ENCODE peak calls at places on chromosomes 2 and 18, in eight cellular contexts. One of them, this sample, is unnamed. For H3K27me3, the result is how much of the 10 kb centered on the place peaks cover.

GRCh38 chr2:169649278-169649677 is 44.9 kb downstream of the CFAP210 start:
- DNase-seq in suprapubic skin: no peak
- DNase-seq in CD8-positive, alpha-beta T cell: no peak
- DNase-seq in brain microvascular endothelial cell: no peak
- DNase-seq in effector memory CD4-positive, alpha-beta T cell: no peak
- DNase-seq in tibial nerve: no peak
- DNase-seq in neuronal stem cell: no peak
- DNase-seq in CD4-positive, CD25-positive, alpha-beta regulatory T cell: no peak
- DNase-seq in this sample: no peak

GRCh38 chr2:17426708-17427107 is 91.5 kb downstream of the RAD51AP2 start:
- DNase-seq in suprapubic skin: no peak
- DNase-seq in CD8-positive, alpha-beta T cell: no peak
- DNase-seq in brain microvascular endothelial cell: no peak
- DNase-seq in effector memory CD4-positive, alpha-beta T cell: no peak
- DNase-seq in tibial nerve: no peak
- DNase-seq in neuronal stem cell: no peak
- DNase-seq in CD4-positive, CD25-positive, alpha-beta regulatory T cell: no peak
- DNase-seq in this sample: no peak

GRCh38 chr2:3470856-3471737 is 48.2 kb downstream of the ADI1 start:
- DNase-seq in suprapubic skin: no peak
- DNase-seq in CD8-positive, alpha-beta T cell: no peak
- DNase-seq in brain microvascular endothelial cell: no peak
- DNase-seq in effector memory CD4-positive, alpha-beta T cell: no peak
- DNase-seq in tibial nerve: no peak
- DNase-seq in neuronal stem cell: no peak
- DNase-seq in CD4-positive, CD25-positive, alpha-beta regulatory T cell: no peak
- DNase-seq in this sample: no peak

GRCh38 chr2:240686460-240686859 is 3.8 kb upstream of the AQP12B start:
- DNase-seq in suprapubic skin: no peak
- DNase-seq in CD8-positive, alpha-beta T cell: no peak
- DNase-seq in brain microvascular endothelial cell: no peak
- DNase-seq in effector memory CD4-positive, alpha-beta T cell: no peak
- DNase-seq in tibial nerve: no peak
- DNase-seq in neuronal stem cell: no peak
- DNase-seq in CD4-positive, CD25-positive, alpha-beta regulatory T cell: no peak
- DNase-seq in this sample: no peak

GRCh38 chr2:239267411-239267941 is 133.3 kb downstream of the HDAC4 start:
- DNase-seq in suprapubic skin: peak
- DNase-seq in CD8-positive, alpha-beta T cell: peak
- DNase-seq in brain microvascular endothelial cell: peak
- DNase-seq in effector memory CD4-positive, alpha-beta T cell: peak
- DNase-seq in tibial nerve: no peak
- DNase-seq in neuronal stem cell: no peak
- DNase-seq in CD4-positive, CD25-positive, alpha-beta regulatory T cell: peak
- DNase-seq in this sample: peak

GRCh38 chr2:171210864-171211431 is 50.3 kb upstream of the TLK1 start:
- DNase-seq in suprapubic skin: no peak
- DNase-seq in CD8-positive, alpha-beta T cell: peak
- DNase-seq in brain microvascular endothelial cell: no peak
- DNase-seq in effector memory CD4-positive, alpha-beta T cell: peak
- DNase-seq in tibial nerve: no peak
- DNase-seq in neuronal stem cell: no peak
- DNase-seq in CD4-positive, CD25-positive, alpha-beta regulatory T cell: peak
- DNase-seq in this sample: no peak

GRCh38 chr2:114442545-114442944 is at the start of gene DPP10:
- DNase-seq in suprapubic skin: no peak
- DNase-seq in CD8-positive, alpha-beta T cell: no peak
- DNase-seq in brain microvascular endothelial cell: peak
- DNase-seq in effector memory CD4-positive, alpha-beta T cell: no peak
- DNase-seq in tibial nerve: no peak
- DNase-seq in neuronal stem cell: peak
- DNase-seq in CD4-positive, CD25-positive, alpha-beta regulatory T cell: no peak
- DNase-seq in this sample: no peak

GRCh38 chr18:74897971-74898657 is 300.4 kb downstream of the ZNF407 start:
- DNase-seq in suprapubic skin: no peak
- DNase-seq in CD8-positive, alpha-beta T cell: no peak
- DNase-seq in brain microvascular endothelial cell: peak
- DNase-seq in effector memory CD4-positive, alpha-beta T cell: no peak
- DNase-seq in tibial nerve: no peak
- DNase-seq in neuronal stem cell: no peak
- DNase-seq in CD4-positive, CD25-positive, alpha-beta regulatory T cell: no peak
- DNase-seq in this sample: no peak

GRCh38 chr2:143632751-143633374 is 503.6 kb downstream of the ARHGAP15 start:
- DNase-seq in suprapubic skin: no peak
- DNase-seq in CD8-positive, alpha-beta T cell: no peak
- DNase-seq in brain microvascular endothelial cell: no peak
- DNase-seq in effector memory CD4-positive, alpha-beta T cell: no peak
- DNase-seq in tibial nerve: no peak
- DNase-seq in neuronal stem cell: no peak
- DNase-seq in CD4-positive, CD25-positive, alpha-beta regulatory T cell: no peak
- DNase-seq in this sample: no peak

GRCh38 chr2:166433457-166433856 is 57.7 kb upstream of the SCN9A start:
- DNase-seq in suprapubic skin: no peak
- DNase-seq in CD8-positive, alpha-beta T cell: no peak
- DNase-seq in brain microvascular endothelial cell: no peak
- DNase-seq in effector memory CD4-positive, alpha-beta T cell: no peak
- DNase-seq in tibial nerve: no peak
- DNase-seq in neuronal stem cell: no peak
- DNase-seq in CD4-positive, CD25-positive, alpha-beta regulatory T cell: no peak
- DNase-seq in this sample: no peak

GRCh38 chr18:11689972-11690570 is 1.0 kb downstream of the GNAL start:
- DNase-seq in suprapubic skin: no peak
- DNase-seq in CD8-positive, alpha-beta T cell: no peak
- DNase-seq in brain microvascular endothelial cell: no peak
- DNase-seq in effector memory CD4-positive, alpha-beta T cell: no peak
- DNase-seq in tibial nerve: no peak
- DNase-seq in neuronal stem cell: no peak
- DNase-seq in CD4-positive, CD25-positive, alpha-beta regulatory T cell: no peak
- DNase-seq in this sample: no peak
- H3K4me3 ChIP-seq in suprapubic skin: peak
- H3K4me3 ChIP-seq in CD8-positive, alpha-beta T cell: no peak
- H3K4me3 ChIP-seq in brain microvascular endothelial cell: peak
- H3K4me3 ChIP-seq in effector memory CD4-positive, alpha-beta T cell: no peak
- H3K4me3 ChIP-seq in tibial nerve: peak
- H3K4me3 ChIP-seq in neuronal stem cell: peak
- H3K4me3 ChIP-seq in CD4-positive, CD25-positive, alpha-beta regulatory T cell: no peak
- H3K4me3 ChIP-seq in this sample: peak

GRCh38 chr2:15149063-15149462 is 412.1 kb downstream of the NBAS start:
- DNase-seq in suprapubic skin: no peak
- DNase-seq in CD8-positive, alpha-beta T cell: no peak
- DNase-seq in brain microvascular endothelial cell: no peak
- DNase-seq in effector memory CD4-positive, alpha-beta T cell: no peak
- DNase-seq in tibial nerve: no peak
- DNase-seq in neuronal stem cell: no peak
- DNase-seq in CD4-positive, CD25-positive, alpha-beta regulatory T cell: no peak
- DNase-seq in this sample: no peak
- H3K27me3 ChIP-seq in suprapubic skin: under half
- H3K27me3 ChIP-seq in CD8-positive, alpha-beta T cell: under half
- H3K27me3 ChIP-seq in brain microvascular endothelial cell: under half
- H3K27me3 ChIP-seq in effector memory CD4-positive, alpha-beta T cell: under half
- H3K27me3 ChIP-seq in tibial nerve: under half
- H3K27me3 ChIP-seq in neuronal stem cell: under half
- H3K27me3 ChIP-seq in CD4-positive, CD25-positive, alpha-beta regulatory T cell: under half
- H3K27me3 ChIP-seq in this sample: under half

GRCh38 chr2:236163483-236164200 is 4.5 kb downstream of the GBX2 start:
- DNase-seq in suprapubic skin: no peak
- DNase-seq in CD8-positive, alpha-beta T cell: no peak
- DNase-seq in brain microvascular endothelial cell: no peak
- DNase-seq in effector memory CD4-positive, alpha-beta T cell: no peak
- DNase-seq in tibial nerve: no peak
- DNase-seq in neuronal stem cell: peak
- DNase-seq in CD4-positive, CD25-positive, alpha-beta regulatory T cell: no peak
- DNase-seq in this sample: no peak
- H3K4me3 ChIP-seq in suprapubic skin: peak
- H3K4me3 ChIP-seq in CD8-positive, alpha-beta T cell: no peak
- H3K4me3 ChIP-seq in brain microvascular endothelial cell: peak
- H3K4me3 ChIP-seq in effector memory CD4-positive, alpha-beta T cell: no peak
- H3K4me3 ChIP-seq in tibial nerve: peak
- H3K4me3 ChIP-seq in neuronal stem cell: peak
- H3K4me3 ChIP-seq in CD4-positive, CD25-positive, alpha-beta regulatory T cell: no peak
- H3K4me3 ChIP-seq in this sample: peak

DNA sequence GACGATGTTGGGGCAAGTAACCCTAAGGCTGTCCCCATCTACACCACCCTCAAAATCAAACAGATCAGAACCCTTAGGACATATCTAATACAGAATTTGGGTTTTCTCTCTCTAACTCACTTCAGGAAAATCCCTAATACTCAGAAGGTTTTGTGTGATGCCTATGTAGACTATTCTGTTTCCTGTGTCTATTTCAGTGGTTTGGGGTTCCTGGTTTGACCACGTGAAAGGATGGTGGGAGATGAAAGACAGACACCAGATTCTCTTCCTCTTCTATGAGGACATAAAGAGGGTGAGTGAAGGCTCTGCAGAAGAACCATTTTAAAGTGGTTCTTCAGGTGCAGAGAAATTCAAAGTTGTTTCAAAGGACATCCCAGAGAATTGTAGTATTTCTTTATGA is 16.3 kb downstream of the SULT1C2 start:
- DNase-seq in suprapubic skin: no peak
- DNase-seq in CD8-positive, alpha-beta T cell: no peak
- DNase-seq in brain microvascular endothelial cell: no peak
- DNase-seq in effector memory CD4-positive, alpha-beta T cell: no peak
- DNase-seq in tibial nerve: no peak
- DNase-seq in neuronal stem cell: no peak
- DNase-seq in CD4-positive, CD25-positive, alpha-beta regulatory T cell: no peak
- DNase-seq in this sample: no peak
- H3K27me3 ChIP-seq in suprapubic skin: under half
- H3K27me3 ChIP-seq in CD8-positive, alpha-beta T cell: under half
- H3K27me3 ChIP-seq in brain microvascular endothelial cell: under half
- H3K27me3 ChIP-seq in effector memory CD4-positive, alpha-beta T cell: under half
- H3K27me3 ChIP-seq in tibial nerve: under half
- H3K27me3 ChIP-seq in neuronal stem cell: under half
- H3K27me3 ChIP-seq in CD4-positive, CD25-positive, alpha-beta regulatory T cell: under half
- H3K27me3 ChIP-seq in this sample: under half

GRCh38 chr2:108365656-108366055 is 12.1 kb upstream of the SULT1C4 start:
- DNase-seq in suprapubic skin: no peak
- DNase-seq in CD8-positive, alpha-beta T cell: no peak
- DNase-seq in brain microvascular endothelial cell: no peak
- DNase-seq in effector memory CD4-positive, alpha-beta T cell: no peak
- DNase-seq in tibial nerve: no peak
- DNase-seq in neuronal stem cell: no peak
- DNase-seq in CD4-positive, CD25-positive, alpha-beta regulatory T cell: no peak
- DNase-seq in this sample: no peak

GRCh38 chr2:108364676-108365297 is 13.0 kb upstream of the SULT1C4 start:
- DNase-seq in suprapubic skin: no peak
- DNase-seq in CD8-positive, alpha-beta T cell: no peak
- DNase-seq in brain microvascular endothelial cell: no peak
- DNase-seq in effector memory CD4-positive, alpha-beta T cell: no peak
- DNase-seq in tibial nerve: no peak
- DNase-seq in neuronal stem cell: no peak
- DNase-seq in CD4-positive, CD25-positive, alpha-beta regulatory T cell: no peak
- DNase-seq in this sample: no peak

GRCh38 chr2:108363048-108363899 is 14.5 kb upstream of the SULT1C4 start:
- DNase-seq in suprapubic skin: no peak
- DNase-seq in CD8-positive, alpha-beta T cell: peak
- DNase-seq in brain microvascular endothelial cell: no peak
- DNase-seq in effector memory CD4-positive, alpha-beta T cell: no peak
- DNase-seq in tibial nerve: no peak
- DNase-seq in neuronal stem cell: no peak
- DNase-seq in CD4-positive, CD25-positive, alpha-beta regulatory T cell: no peak
- DNase-seq in this sample: no peak

GRCh38 chr2:108360776-108361468 is 16.8 kb upstream of the SULT1C4 start:
- DNase-seq in suprapubic skin: no peak
- DNase-seq in CD8-positive, alpha-beta T cell: no peak
- DNase-seq in brain microvascular endothelial cell: no peak
- DNase-seq in effector memory CD4-positive, alpha-beta T cell: no peak
- DNase-seq in tibial nerve: no peak
- DNase-seq in neuronal stem cell: no peak
- DNase-seq in CD4-positive, CD25-positive, alpha-beta regulatory T cell: no peak
- DNase-seq in this sample: no peak

GRCh38 chr2:108363900-108364225 is 13.9 kb upstream of the SULT1C4 start:
- DNase-seq in suprapubic skin: no peak
- DNase-seq in CD8-positive, alpha-beta T cell: no peak
- DNase-seq in brain microvascular endothelial cell: no peak
- DNase-seq in effector memory CD4-positive, alpha-beta T cell: no peak
- DNase-seq in tibial nerve: no peak
- DNase-seq in neuronal stem cell: no peak
- DNase-seq in CD4-positive, CD25-positive, alpha-beta regulatory T cell: no peak
- DNase-seq in this sample: no peak
- H3K4me3 ChIP-seq in suprapubic skin: no peak
- H3K4me3 ChIP-seq in CD8-positive, alpha-beta T cell: no peak
- H3K4me3 ChIP-seq in brain microvascular endothelial cell: no peak
- H3K4me3 ChIP-seq in effector memory CD4-positive, alpha-beta T cell: no peak
- H3K4me3 ChIP-seq in tibial nerve: no peak
- H3K4me3 ChIP-seq in neuronal stem cell: no peak
- H3K4me3 ChIP-seq in CD4-positive, CD25-positive, alpha-beta regulatory T cell: no peak
- H3K4me3 ChIP-seq in this sample: no peak

DNA sequence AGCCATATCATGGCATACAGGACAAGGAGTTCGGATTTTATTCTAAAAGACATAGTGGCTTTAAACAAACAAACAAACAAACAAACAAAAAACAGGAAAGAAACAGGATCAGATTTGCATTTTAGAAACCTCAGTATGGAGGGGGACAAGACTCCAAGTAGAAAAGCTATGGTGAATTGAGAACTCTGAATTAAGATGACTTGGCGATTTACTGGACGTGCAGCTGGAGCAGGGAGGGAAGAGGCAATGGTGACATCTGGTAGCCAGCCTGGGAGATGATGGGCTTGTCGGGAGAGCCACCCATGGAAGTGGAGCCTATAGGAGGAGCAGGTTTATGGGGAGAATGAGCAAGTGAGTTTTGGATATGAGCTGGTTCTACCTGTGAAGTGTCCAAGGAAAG is 13.2 kb downstream of the CPLX4 start:
- DNase-seq in suprapubic skin: no peak
- DNase-seq in CD8-positive, alpha-beta T cell: no peak
- DNase-seq in brain microvascular endothelial cell: no peak
- DNase-seq in effector memory CD4-positive, alpha-beta T cell: no peak
- DNase-seq in tibial nerve: no peak
- DNase-seq in neuronal stem cell: no peak
- DNase-seq in CD4-positive, CD25-positive, alpha-beta regulatory T cell: no peak
- DNase-seq in this sample: no peak
- H3K27me3 ChIP-seq in suprapubic skin: under half
- H3K27me3 ChIP-seq in CD8-positive, alpha-beta T cell: under half
- H3K27me3 ChIP-seq in brain microvascular endothelial cell: under half
- H3K27me3 ChIP-seq in effector memory CD4-positive, alpha-beta T cell: under half
- H3K27me3 ChIP-seq in tibial nerve: under half
- H3K27me3 ChIP-seq in neuronal stem cell: under half
- H3K27me3 ChIP-seq in CD4-positive, CD25-positive, alpha-beta regulatory T cell: under half
- H3K27me3 ChIP-seq in this sample: half or more

This sample was measured in left lung.